ENCODE peak calls at places on chromosomes 4 and X, in eight cellular contexts. One of them, this sample, is unnamed.

GRCh38 chrX:28158019-28158777 is 176.9 kb upstream of the DCAF8L1 start:
- DNase-seq in K562: no peak
- DNase-seq in sigmoid colon: no peak
- DNase-seq in heart left ventricle: no peak
- DNase-seq in IMR-90: no peak
- DNase-seq in tibial nerve: no peak
- DNase-seq in upper lobe of left lung: no peak
- DNase-seq in prostate gland: no peak
- DNase-seq in this sample: no peak

GRCh38 chrX:12978205-12979010 is 3.5 kb downstream of the TMSB4X start:
- DNase-seq in K562: peak; percentile 44
- DNase-seq in sigmoid colon: peak; percentile 77
- DNase-seq in heart left ventricle: no peak
- DNase-seq in IMR-90: peak; percentile 88
- DNase-seq in tibial nerve: no peak
- DNase-seq in upper lobe of left lung: peak; percentile 74
- DNase-seq in prostate gland: no peak
- DNase-seq in this sample: peak; percentile 62

GRCh38 chr4:56104188-56104587 is 155.4 kb downstream of the CEP135 start:
- DNase-seq in K562: no peak
- DNase-seq in sigmoid colon: no peak
- DNase-seq in heart left ventricle: no peak
- DNase-seq in IMR-90: no peak
- DNase-seq in tibial nerve: no peak
- DNase-seq in upper lobe of left lung: no peak
- DNase-seq in prostate gland: no peak
- DNase-seq in this sample: no peak

GRCh38 chr4:38751341-38752043 is 31.3 kb downstream of the TLR10 start:
- DNase-seq in K562: no peak
- DNase-seq in sigmoid colon: no peak
- DNase-seq in heart left ventricle: no peak
- DNase-seq in IMR-90: no peak
- DNase-seq in tibial nerve: no peak
- DNase-seq in upper lobe of left lung: no peak
- DNase-seq in prostate gland: no peak
- DNase-seq in this sample: no peak

GRCh38 chr4:133594246-133595207 is 445.4 kb downstream of the PCDH10 start:
- DNase-seq in K562: no peak
- DNase-seq in sigmoid colon: no peak
- DNase-seq in heart left ventricle: no peak
- DNase-seq in IMR-90: peak; percentile 27
- DNase-seq in tibial nerve: no peak
- DNase-seq in upper lobe of left lung: no peak
- DNase-seq in prostate gland: no peak
- DNase-seq in this sample: no peak

GRCh38 chrX:107725761-107726555 is 49.6 kb downstream of the TSC22D3 start:
- DNase-seq in K562: no peak
- DNase-seq in sigmoid colon: no peak
- DNase-seq in heart left ventricle: no peak
- DNase-seq in IMR-90: no peak
- DNase-seq in tibial nerve: no peak
- DNase-seq in upper lobe of left lung: peak; percentile 60
- DNase-seq in prostate gland: no peak
- DNase-seq in this sample: no peak

GRCh38 chrX:93422693-93423092 is 250.7 kb downstream of the NAP1L3 start:
- DNase-seq in K562: peak; percentile 3
- DNase-seq in sigmoid colon: no peak
- DNase-seq in heart left ventricle: no peak
- DNase-seq in IMR-90: peak; percentile 1
- DNase-seq in tibial nerve: no peak
- DNase-seq in upper lobe of left lung: no peak
- DNase-seq in prostate gland: no peak
- DNase-seq in this sample: peak; percentile 33

GRCh38 chr4:53192496-53192895 is 173.4 kb downstream of the SCFD2 start:
- DNase-seq in K562: no peak
- DNase-seq in sigmoid colon: no peak
- DNase-seq in heart left ventricle: no peak
- DNase-seq in IMR-90: peak; percentile 40
- DNase-seq in tibial nerve: no peak
- DNase-seq in upper lobe of left lung: no peak
- DNase-seq in prostate gland: no peak
- DNase-seq in this sample: no peak

GRCh38 chrX:79364306-79364705 is 2.8 kb downstream of the ITM2A start:
- DNase-seq in K562: no peak
- DNase-seq in sigmoid colon: no peak
- DNase-seq in heart left ventricle: no peak
- DNase-seq in IMR-90: no peak
- DNase-seq in tibial nerve: no peak
- DNase-seq in upper lobe of left lung: no peak
- DNase-seq in prostate gland: no peak
- DNase-seq in this sample: no peak

GRCh38 chr4:8276358-8277240 is 7.0 kb downstream of the HTRA3 start:
- DNase-seq in K562: no peak
- DNase-seq in sigmoid colon: peak; percentile 87
- DNase-seq in heart left ventricle: peak; percentile 60
- DNase-seq in IMR-90: peak; percentile 16
- DNase-seq in tibial nerve: no peak
- DNase-seq in upper lobe of left lung: peak; percentile 40
- DNase-seq in prostate gland: peak; percentile 64
- DNase-seq in this sample: no peak

GRCh38 chr4:173242466-173243250 is 74.0 kb downstream of the GALNT7 start:
- DNase-seq in K562: no peak
- DNase-seq in sigmoid colon: no peak
- DNase-seq in heart left ventricle: no peak
- DNase-seq in IMR-90: no peak
- DNase-seq in tibial nerve: no peak
- DNase-seq in upper lobe of left lung: no peak
- DNase-seq in prostate gland: no peak
- DNase-seq in this sample: no peak

GRCh38 chr4:146567396-146567795 is 45.7 kb upstream of the SLC10A7 start:
- DNase-seq in K562: no peak
- DNase-seq in sigmoid colon: no peak
- DNase-seq in heart left ventricle: no peak
- DNase-seq in IMR-90: no peak
- DNase-seq in tibial nerve: no peak
- DNase-seq in upper lobe of left lung: no peak
- DNase-seq in prostate gland: no peak
- DNase-seq in this sample: no peak

GRCh38 chrX:40177489-40177888 is 79.7 kb upstream of the BCOR start:
- DNase-seq in K562: no peak
- DNase-seq in sigmoid colon: no peak
- DNase-seq in heart left ventricle: no peak
- DNase-seq in IMR-90: no peak
- DNase-seq in tibial nerve: no peak
- DNase-seq in upper lobe of left lung: no peak
- DNase-seq in prostate gland: no peak
- DNase-seq in this sample: no peak

GRCh38 chrX:40176979-40177430 is 79.2 kb upstream of the BCOR start:
- DNase-seq in K562: peak; percentile 63
- DNase-seq in sigmoid colon: no peak
- DNase-seq in heart left ventricle: peak; percentile 27
- DNase-seq in IMR-90: no peak
- DNase-seq in tibial nerve: no peak
- DNase-seq in upper lobe of left lung: no peak
- DNase-seq in prostate gland: no peak
- DNase-seq in this sample: peak; percentile 37

GRCh38 chrX:40174594-40175415 is 77.0 kb upstream of the BCOR start:
- DNase-seq in K562: no peak
- DNase-seq in sigmoid colon: peak; percentile 78
- DNase-seq in heart left ventricle: peak; percentile 54
- DNase-seq in IMR-90: no peak
- DNase-seq in tibial nerve: no peak
- DNase-seq in upper lobe of left lung: no peak
- DNase-seq in prostate gland: no peak
- DNase-seq in this sample: peak; percentile 52

GRCh38 chrX:40175416-40176255 is 77.9 kb upstream of the BCOR start:
- DNase-seq in K562: peak; percentile 72
- DNase-seq in sigmoid colon: peak; percentile 89
- DNase-seq in heart left ventricle: peak; percentile 82
- DNase-seq in IMR-90: no peak
- DNase-seq in tibial nerve: no peak
- DNase-seq in upper lobe of left lung: peak; percentile 75
- DNase-seq in prostate gland: peak; percentile 37
- DNase-seq in this sample: peak; percentile 72

DNA sequence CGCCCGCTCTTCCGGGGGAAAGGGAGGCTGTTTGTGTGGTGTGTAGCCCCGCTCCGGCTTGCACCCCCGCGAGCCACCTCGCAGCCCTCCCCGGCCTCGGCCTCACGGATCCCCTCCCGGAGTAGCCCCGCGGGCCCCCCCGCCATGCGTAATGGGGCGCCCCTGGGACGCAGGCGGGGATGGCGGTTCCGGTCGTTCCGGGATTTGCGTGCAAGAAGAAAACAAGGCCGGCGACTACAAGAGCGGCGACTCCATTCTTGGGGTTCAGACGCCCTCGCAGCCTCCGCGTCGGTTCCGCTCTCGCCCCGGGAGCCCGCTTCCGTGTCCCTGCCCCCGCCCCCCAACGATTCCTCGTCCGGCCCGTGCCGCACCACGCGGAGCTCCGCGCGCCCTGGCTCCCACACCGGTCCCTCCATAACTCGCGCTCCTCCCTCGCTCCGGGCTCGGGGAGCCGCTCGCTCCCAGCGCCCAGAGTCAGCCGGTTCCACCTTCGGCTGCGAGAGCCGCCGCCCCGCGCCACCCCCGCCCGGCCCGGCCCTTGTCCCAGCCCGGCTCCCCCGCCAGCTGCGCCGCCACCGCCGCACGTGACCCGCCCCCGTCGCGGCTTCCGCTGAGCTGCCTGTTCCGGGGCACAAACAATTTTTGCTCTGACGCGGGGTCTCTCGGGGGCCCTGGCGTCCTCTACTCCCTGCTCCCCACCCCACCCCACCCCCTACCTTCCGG is 78.7 kb upstream of the BCOR start:
- DNase-seq in K562: peak; percentile 78
- DNase-seq in sigmoid colon: peak; percentile 86
- DNase-seq in heart left ventricle: peak; percentile 83
- DNase-seq in IMR-90: no peak
- DNase-seq in tibial nerve: no peak
- DNase-seq in upper lobe of left lung: peak; percentile 66
- DNase-seq in prostate gland: peak; percentile 50
- DNase-seq in this sample: peak; percentile 75
- TF ChIP-seq POLR2A in K562: peak; percentile 8
- TF ChIP-seq POLR2A in sigmoid colon: peak; percentile 33
- TF ChIP-seq POLR2A in heart left ventricle: peak; percentile 22
- TF ChIP-seq POLR2A in IMR-90: no peak
- TF ChIP-seq POLR2A in tibial nerve: no peak
- TF ChIP-seq POLR2A in upper lobe of left lung: peak; percentile 63
- TF ChIP-seq POLR2A in prostate gland: no peak
- TF ChIP-seq POLR2A in this sample: peak; percentile 48

GRCh38 chrX:73563740-73564073 is 710 bp downstream of the CHIC1 start:
- DNase-seq in K562: no peak
- DNase-seq in sigmoid colon: no peak
- DNase-seq in heart left ventricle: no peak
- DNase-seq in IMR-90: no peak
- DNase-seq in tibial nerve: no peak
- DNase-seq in upper lobe of left lung: no peak
- DNase-seq in prostate gland: no peak
- DNase-seq in this sample: no peak
- H3K4me3 ChIP-seq in K562: peak overlapping the region; percentile 45
- H3K4me3 ChIP-seq in sigmoid colon: peak overlapping the region; percentile 65
- H3K4me3 ChIP-seq in heart left ventricle: peak overlapping the region; percentile 57
- H3K4me3 ChIP-seq in IMR-90: peak overlapping the region; percentile 95
- H3K4me3 ChIP-seq in tibial nerve: peak overlapping the region; percentile 50
- H3K4me3 ChIP-seq in upper lobe of left lung: peak overlapping the region; percentile 63
- H3K4me3 ChIP-seq in prostate gland: peak overlapping the region; percentile 48
- H3K4me3 ChIP-seq in this sample: peak overlapping the region; percentile 62

GRCh38 chr4:40196724-40197281 is at the start of gene RHOH:
- DNase-seq in K562: no peak
- DNase-seq in sigmoid colon: no peak
- DNase-seq in heart left ventricle: no peak
- DNase-seq in IMR-90: no peak
- DNase-seq in tibial nerve: no peak
- DNase-seq in upper lobe of left lung: no peak
- DNase-seq in prostate gland: no peak
- DNase-seq in this sample: no peak
- TF ChIP-seq POLR2A in K562: peak; percentile 57
- TF ChIP-seq POLR2A in sigmoid colon: no peak
- TF ChIP-seq POLR2A in heart left ventricle: no peak
- TF ChIP-seq POLR2A in IMR-90: no peak
- TF ChIP-seq POLR2A in tibial nerve: no peak
- TF ChIP-seq POLR2A in upper lobe of left lung: peak; percentile 58
- TF ChIP-seq POLR2A in prostate gland: no peak
- TF ChIP-seq POLR2A in this sample: no peak

DNA sequence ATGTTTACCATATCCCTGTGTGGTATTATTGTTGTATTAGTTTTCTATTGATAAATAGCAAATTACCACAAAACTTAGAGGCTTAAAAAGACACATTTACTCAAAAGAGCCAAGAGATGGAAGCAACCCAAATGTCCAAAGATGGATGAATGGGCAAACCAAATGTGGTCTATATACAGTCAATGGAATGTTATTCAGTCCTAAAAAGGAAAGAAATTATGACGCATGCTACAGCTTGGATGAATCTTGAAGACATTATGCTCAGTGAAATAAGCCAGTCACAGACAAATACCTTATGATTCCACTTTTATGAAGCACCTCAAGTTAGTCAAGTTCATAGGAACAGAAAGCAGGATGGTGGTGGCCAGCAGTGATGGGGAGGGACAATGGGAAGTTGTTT is 144.7 kb downstream of the QDPR start:
- DNase-seq in K562: no peak
- DNase-seq in sigmoid colon: no peak
- DNase-seq in heart left ventricle: no peak
- DNase-seq in IMR-90: no peak
- DNase-seq in tibial nerve: no peak
- DNase-seq in upper lobe of left lung: no peak
- DNase-seq in prostate gland: no peak
- DNase-seq in this sample: no peak
- H3K4me3 ChIP-seq in K562: no peak overlapping the region
- H3K4me3 ChIP-seq in sigmoid colon: no peak overlapping the region
- H3K4me3 ChIP-seq in heart left ventricle: no peak overlapping the region
- H3K4me3 ChIP-seq in IMR-90: no peak overlapping the region
- H3K4me3 ChIP-seq in tibial nerve: no peak overlapping the region
- H3K4me3 ChIP-seq in upper lobe of left lung: no peak overlapping the region
- H3K4me3 ChIP-seq in prostate gland: no peak overlapping the region
- H3K4me3 ChIP-seq in this sample: no peak overlapping the region

GRCh38 chr4:4395849-4396627 is 9.1 kb downstream of the NSG1 start:
- DNase-seq in K562: peak; percentile 26
- DNase-seq in sigmoid colon: no peak
- DNase-seq in heart left ventricle: no peak
- DNase-seq in IMR-90: peak; percentile 53
- DNase-seq in tibial nerve: no peak
- DNase-seq in upper lobe of left lung: no peak
- DNase-seq in prostate gland: no peak
- DNase-seq in this sample: no peak
- TF ChIP-seq POLR2A in K562: no peak
- TF ChIP-seq POLR2A in sigmoid colon: no peak
- TF ChIP-seq POLR2A in heart left ventricle: no peak
- TF ChIP-seq POLR2A in IMR-90: no peak
- TF ChIP-seq POLR2A in tibial nerve: no peak
- TF ChIP-seq POLR2A in upper lobe of left lung: no peak
- TF ChIP-seq POLR2A in prostate gland: no peak
- TF ChIP-seq POLR2A in this sample: no peak

GRCh38 chr4:113147498-113148231 is 98.2 kb downstream of the ANK2 start:
- DNase-seq in K562: no peak
- DNase-seq in sigmoid colon: no peak
- DNase-seq in heart left ventricle: no peak
- DNase-seq in IMR-90: no peak
- DNase-seq in tibial nerve: no peak
- DNase-seq in upper lobe of left lung: no peak
- DNase-seq in prostate gland: no peak
- DNase-seq in this sample: no peak
- H3K4me3 ChIP-seq in K562: no peak overlapping the region
- H3K4me3 ChIP-seq in sigmoid colon: peak overlapping the region; percentile 20
- H3K4me3 ChIP-seq in heart left ventricle: peak overlapping the region; percentile 24
- H3K4me3 ChIP-seq in IMR-90: no peak overlapping the region
- H3K4me3 ChIP-seq in tibial nerve: peak overlapping the region; percentile 22
- H3K4me3 ChIP-seq in upper lobe of left lung: peak overlapping the region; percentile 38
- H3K4me3 ChIP-seq in prostate gland: no peak overlapping the region
- H3K4me3 ChIP-seq in this sample: no peak overlapping the region

GRCh38 chr4:1683903-1684755 is at the start of gene FAM53A:
- DNase-seq in K562: peak; percentile 95
- DNase-seq in sigmoid colon: peak; percentile 95
- DNase-seq in heart left ventricle: peak; percentile 91
- DNase-seq in IMR-90: peak; percentile 78
- DNase-seq in tibial nerve: peak; percentile 92
- DNase-seq in upper lobe of left lung: peak; percentile 95
- DNase-seq in prostate gland: peak; percentile 89
- DNase-seq in this sample: peak; percentile 98
- TF ChIP-seq POLR2A in K562: peak; percentile 56
- TF ChIP-seq POLR2A in sigmoid colon: no peak
- TF ChIP-seq POLR2A in heart left ventricle: peak; percentile 39
- TF ChIP-seq POLR2A in IMR-90: peak; percentile 81
- TF ChIP-seq POLR2A in tibial nerve: no peak
- TF ChIP-seq POLR2A in upper lobe of left lung: peak; percentile 52
- TF ChIP-seq POLR2A in prostate gland: peak; percentile 6
- TF ChIP-seq POLR2A in this sample: peak; percentile 19

This sample was measured in body of pancreas.